ENCODE peak calls at places on chromosomes 1 and 21, in five cellular contexts. A, G, U, Q and X are unnamed samples.

GRCh38 chr1:165324050-165324449 is 32.5 kb downstream of the LMX1A start:
- DNase-seq in A (no peak), G (no peak), U (no peak), Q (no peak), X (no peak)

GRCh38 chr1:85654066-85654782 is 54.0 kb downstream of the ZNHIT6 start:
- DNase-seq in A (peak; percentile 40), G (no peak), U (no peak), Q (no peak), X (no peak)

GRCh38 chr1:20069932-20070331 is at the start of gene PLA2G5:
- DNase-seq in A (peak; percentile 70), G (no peak), U (peak; percentile 86), Q (peak; percentile 86), X (peak; percentile 91)

GRCh38 chr1:13778431-13778830 is 78.4 kb downstream of the PRDM2 start:
- DNase-seq in A (no peak), G (no peak), U (no peak), Q (no peak), X (no peak)

GRCh38 chr1:185973645-185974044 is 239.5 kb downstream of the HMCN1 start:
- DNase-seq in A (peak; percentile 98), G (no peak), U (no peak), Q (no peak), X (no peak)

GRCh38 chr1:47252369-47252768 is 20.3 kb upstream of the TAL1 start:
- DNase-seq in A (no peak), G (no peak), U (no peak), Q (no peak), X (no peak)

GRCh38 chr1:93288558-93288957 is 57.1 kb upstream of the DR1 start:
- DNase-seq in A (no peak), G (no peak), U (no peak), Q (no peak), X (no peak)

GRCh38 chr1:184524248-184524647 is 137.4 kb downstream of the C1orf21 start:
- DNase-seq in A (no peak), G (no peak), U (no peak), Q (no peak), X (no peak)

GRCh38 chr1:224774378-224774777 is 155.1 kb upstream of the DNAH14 start:
- DNase-seq in A (no peak), G (no peak), U (no peak), Q (no peak), X (no peak)

GRCh38 chr1:27508139-27508665 is 18.2 kb upstream of the WASF2 start:
- DNase-seq in A (no peak), G (no peak), U (no peak), Q (no peak), X (no peak)

GRCh38 chr1:46137901-46138300 is 5.5 kb upstream of the PIK3R3 start:
- DNase-seq in A (peak; percentile 60), G (no peak), U (no peak), Q (no peak), X (no peak)

GRCh38 chr1:218080818-218081217 is 204.3 kb upstream of the RRP15 start:
- DNase-seq in A (no peak), G (no peak), U (no peak), Q (no peak), X (no peak)

GRCh38 chr1:238329671-238330070 is 438.9 kb upstream of the ZP4 start:
- DNase-seq in A (peak; percentile 65), G (no peak), U (no peak), Q (no peak), X (no peak)

GRCh38 chr1:4549933-4550332 is 104.5 kb upstream of the AJAP1 start:
- DNase-seq in A (no peak), G (no peak), U (no peak), Q (no peak), X (no peak)

GRCh38 chr21:35565204-35565611 is 495.1 kb downstream of the SETD4 start:
- DNase-seq in A (peak; percentile 92), G (no peak), U (no peak), Q (no peak), X (peak; percentile 70)

GRCh38 chr1:2429780-2430591 is 17.6 kb upstream of the PEX10 start:
- DNase-seq in A (no peak), G (no peak), U (no peak), Q (no peak), X (no peak)

GRCh38 chr1:12438349-12438924 is 179.6 kb downstream of the DHRS3 start:
- DNase-seq in A (peak; percentile 59), G (no peak), U (no peak), Q (no peak), X (no peak)
- H3K27ac ChIP-seq in A (no peak overlapping the region), G (no peak overlapping the region), U (no peak overlapping the region), Q (peak overlapping the region; percentile 35), X (no peak overlapping the region)

GRCh38 chr21:38498057-38498833 is at the start of gene ERG:
- DNase-seq in A (no peak), G (no peak), U (no peak), Q (no peak), X (peak; percentile 39)

GRCh38 chr21:38503588-38503987 is 5.3 kb upstream of the ERG start:
- DNase-seq in A (peak; percentile 93), G (no peak), U (no peak), Q (no peak), X (no peak)

GRCh38 chr21:38499296-38499695 is 1.0 kb upstream of the ERG start:
- DNase-seq in A (peak; percentile 49), G (no peak), U (no peak), Q (no peak), X (no peak)

GRCh38 chr21:38496224-38496623 is 2.1 kb downstream of the ERG start:
- DNase-seq in A (no peak), G (no peak), U (no peak), Q (no peak), X (no peak)

GRCh38 chr21:38500073-38500472 is 1.8 kb upstream of the ERG start:
- DNase-seq in A (peak; percentile 6), G (no peak), U (no peak), Q (no peak), X (no peak)
- H3K27ac ChIP-seq in A (no peak overlapping the region), G (no peak overlapping the region), U (no peak overlapping the region), Q (peak overlapping the region; percentile 24), X (peak overlapping the region; percentile 84)

GRCh38 chr1:62689524-62689923 is 1.3 kb upstream of the DOCK7 start:
- DNase-seq in A (peak; percentile 73), G (no peak), U (no peak), Q (no peak), X (no peak)

GRCh38 chr1:62693123-62693522 is 4.9 kb upstream of the DOCK7 start:
- DNase-seq in A (no peak), G (no peak), U (no peak), Q (no peak), X (no peak)

GRCh38 chr1:62687903-62688686 is at the start of gene DOCK7:
- DNase-seq in A (peak; percentile 62), G (peak; percentile 14), U (peak; percentile 79), Q (peak; percentile 86), X (peak; percentile 89)

GRCh38 chr1:62688687-62689085 is 500 bp upstream of the DOCK7 start:
- DNase-seq in A (peak; percentile 33), G (no peak), U (no peak), Q (no peak), X (no peak)

GRCh38 chr1:62691062-62691844 is 3.1 kb upstream of the DOCK7 start:
- DNase-seq in A (no peak), G (no peak), U (no peak), Q (no peak), X (no peak)
- H3K27ac ChIP-seq in A (peak overlapping the region; percentile 68), G (no peak overlapping the region), U (peak overlapping the region; percentile 12), Q (peak overlapping the region; percentile 84), X (no peak overlapping the region)

GRCh38 chr1:26110731-26111529 is 694 bp upstream of the PDIK1L start:
- DNase-seq in A (peak; percentile 46), G (peak; percentile 54), U (peak; percentile 86), Q (peak; percentile 88), X (peak; percentile 81)

GRCh38 chr1:26114165-26114927 is 2.7 kb downstream of the PDIK1L start:
- DNase-seq in A (no peak), G (no peak), U (no peak), Q (no peak), X (no peak)

GRCh38 chr1:26111530-26112406 is at the start of gene PDIK1L:
- DNase-seq in A (peak; percentile 92), G (peak; percentile 90), U (peak; percentile 97), Q (peak; percentile 96), X (peak; percentile 96)

GRCh38 chr1:26112407-26112775 is 767 bp downstream of the PDIK1L start:
- DNase-seq in A (no peak), G (no peak), U (no peak), Q (no peak), X (no peak)

DNA sequence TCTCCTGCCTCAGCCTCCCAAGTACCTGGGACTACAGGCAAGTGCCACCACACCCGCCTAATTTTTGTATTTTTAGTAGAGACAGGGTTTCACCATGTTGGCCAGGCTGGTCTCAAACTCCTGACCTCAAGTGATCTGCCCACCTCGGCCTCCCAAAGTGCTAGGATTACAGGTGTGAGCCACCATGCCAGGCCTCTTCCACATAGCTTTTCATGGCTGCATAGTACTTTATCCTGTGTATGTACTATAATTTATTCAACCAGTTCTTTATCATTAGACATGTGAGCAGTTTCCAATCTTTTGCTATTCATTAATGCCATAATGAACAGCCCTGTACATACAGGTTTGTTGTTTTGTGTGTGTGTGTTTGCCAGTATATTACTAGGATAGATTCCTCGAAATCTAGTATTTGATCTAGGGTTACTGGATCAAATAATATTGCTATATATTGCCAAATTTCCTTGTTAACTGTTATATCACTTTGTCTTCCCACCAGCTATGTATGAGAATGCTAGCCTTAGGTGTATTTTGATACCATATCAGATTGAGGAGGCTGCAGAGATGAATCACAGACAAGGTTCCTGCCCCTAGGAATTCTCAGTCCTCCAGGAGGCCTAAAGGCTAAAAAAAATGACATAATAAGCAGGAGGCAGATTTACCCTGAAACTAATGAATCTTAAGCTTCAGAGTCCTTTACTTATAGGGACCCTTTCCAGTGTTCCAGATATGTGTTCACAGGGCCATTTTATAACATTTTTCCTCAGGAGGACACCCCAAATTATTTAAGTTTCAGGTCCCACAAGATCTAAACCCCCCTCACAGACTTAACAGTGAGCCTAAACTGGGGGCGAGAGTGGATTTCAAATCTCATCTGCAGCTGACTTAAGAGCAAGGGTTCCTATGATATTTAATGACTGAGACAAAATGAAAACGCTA is 2.1 kb upstream of the PDIK1L start:
- DNase-seq in A (no peak), G (no peak), U (no peak), Q (no peak), X (no peak)
- H3K27ac ChIP-seq in A (no peak overlapping the region), G (no peak overlapping the region), U (no peak overlapping the region), Q (no peak overlapping the region), X (no peak overlapping the region)

DNA sequence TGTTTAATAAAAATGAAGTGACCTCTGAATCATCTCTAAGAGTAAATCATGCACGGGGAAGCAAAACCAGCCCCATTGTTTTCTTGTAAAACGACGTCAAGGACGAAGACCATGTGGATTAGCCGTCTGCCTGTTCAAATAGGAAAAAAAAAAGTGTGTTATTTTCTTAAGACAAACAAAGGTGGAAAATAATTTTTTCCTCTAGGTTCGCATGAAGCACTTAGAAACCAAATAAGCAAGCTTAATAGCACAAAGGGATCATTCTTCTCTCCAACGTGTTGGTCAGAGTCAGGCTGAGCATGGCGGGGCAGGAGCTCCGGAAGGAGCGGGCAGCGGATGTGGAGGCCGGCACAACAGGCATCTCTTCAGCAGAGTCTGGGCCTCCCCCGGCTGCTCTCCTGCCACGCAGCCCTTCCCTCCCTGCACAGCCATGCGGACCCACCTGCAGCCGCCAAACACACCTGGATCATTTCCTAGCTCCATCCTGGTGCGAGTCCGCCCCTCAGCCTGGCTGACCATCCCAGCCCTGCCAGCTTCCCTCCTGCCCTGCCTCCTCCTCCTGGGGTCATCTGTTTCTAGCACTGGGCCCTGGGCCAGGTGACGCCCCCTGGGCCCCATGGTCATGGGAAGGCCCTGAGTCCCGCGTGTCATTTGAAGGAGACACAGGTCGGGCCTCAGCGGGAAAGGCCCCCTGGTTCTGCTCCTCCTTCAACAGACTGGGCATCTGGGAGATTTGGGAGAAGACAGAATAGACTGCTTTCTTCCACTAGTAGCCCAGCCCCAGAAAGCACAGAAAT is 40.2 kb downstream of the MX1 start:
- DNase-seq in A (peak; percentile 47), G (no peak), U (no peak), Q (no peak), X (no peak)
- H3K27ac ChIP-seq in A (no peak overlapping the region), G (no peak overlapping the region), U (no peak overlapping the region), Q (peak overlapping the region; percentile 14), X (no peak overlapping the region)